ENCODE peak calls at places on chromosome 16, in five cellular contexts. J is MG63; G is fibroblast of villous mesenchyme; Q is naive thymus-derived CD8-positive, alpha-beta T cell; L is suprapubic skin. N is an unnamed sample.

GRCh38 chr16:47724386-47724785 is 263.3 kb downstream of the PHKB start:
- DNase-seq in G (no peak), L (no peak), Q (no peak), J (no peak), N (no peak)

GRCh38 chr16:66516808-66517585 is 32.9 kb downstream of the TK2 start:
- DNase-seq in L (peak; percentile 96), Q (peak; percentile 35), J (peak; percentile 94), G (peak; percentile 99), N (peak; percentile 63)

GRCh38 chr16:80606221-80606766 is 65.5 kb downstream of the DYNLRB2 start:
- DNase-seq in Q (no peak), G (no peak), J (no peak), L (no peak), N (no peak)

GRCh38 chr16:63447121-63447520 is 1410.9 kb upstream of the CDH8 start:
- DNase-seq in G (no peak), L (no peak), J (no peak), Q (no peak), N (no peak)

GRCh38 chr16:53131363-53132071 is 76.7 kb downstream of the CHD9 start:
- DNase-seq in L (peak; percentile 87), J (peak; percentile 83), Q (peak; percentile 61), G (peak; percentile 57), N (peak; percentile 52)

GRCh38 chr16:51393381-51394005 is 242.4 kb upstream of the SALL1 start:
- DNase-seq in Q (no peak), J (no peak), G (peak; percentile 68), L (no peak), N (no peak)

GRCh38 chr16:87291944-87292343 is 25.2 kb downstream of the C16orf95 start:
- DNase-seq in Q (no peak), L (no peak), J (no peak), G (no peak), N (no peak)

GRCh38 chr16:18788828-18789514 is 1.2 kb downstream of the RPS15A start:
- DNase-seq in Q (no peak), G (no peak), J (peak; percentile 44), L (no peak), N (no peak)

GRCh38 chr16:46801428-46802049 is 29.4 kb downstream of the C16orf87 start:
- DNase-seq in Q (no peak), G (peak; percentile 27), J (no peak), L (no peak), N (peak; percentile 48)

GRCh38 chr16:66487580-66488235 is 60.6 kb downstream of the BEAN1 start:
- DNase-seq in G (no peak), J (no peak), L (peak; percentile 54), Q (no peak), N (no peak)

N was measured in T47D.